ENCODE peak calls at places on chromosome 22, in four cellular contexts. O, H, X and K are unnamed samples.

GRCh38 chr22:19936513-19936912 is 5.1 kb upstream of the COMT start:
- DNase-seq in O (no peak), X (no peak), H (no peak), K (no peak)

GRCh38 chr22:45544588-45545170 is 42.0 kb downstream of the FBLN1 start:
- DNase-seq in H (no peak), O (peak), X (no peak), K (no peak)

GRCh38 chr22:45441158-45441557 is 27.7 kb downstream of the RIBC2 start:
- DNase-seq in H (peak), O (peak), X (peak), K (no peak)

GRCh38 chr22:21766933-21767462 is 31.4 kb upstream of the YPEL1 start:
- DNase-seq in H (no peak), O (no peak), X (no peak), K (no peak)

GRCh38 chr22:38981005-38981658 is 1.0 kb upstream of the APOBEC3B start:
- DNase-seq in O (peak), H (no peak), X (peak), K (no peak)

GRCh38 chr22:30802202-30803166 is 107.8 kb downstream of the OSBP2 start:
- DNase-seq in O (peak), H (peak), X (peak), K (peak)

GRCh38 chr22:46001426-46002106 is 24.6 kb upstream of the WNT7B start:
- DNase-seq in H (peak), X (no peak), O (no peak), K (no peak)

GRCh38 chr22:49976439-49977175 is 16.0 kb downstream of the PIM3 start:
- DNase-seq in O (no peak), X (no peak), H (no peak), K (no peak)

GRCh38 chr22:30238661-30239420 is 7.7 kb downstream of the LIF start:
- DNase-seq in X (no peak), H (no peak), O (no peak), K (no peak)

GRCh38 chr22:45131749-45132148 is 32.0 kb upstream of the NUP50 start:
- DNase-seq in O (no peak), H (no peak), X (no peak), K (no peak)

GRCh38 chr22:40004836-40005235 is 10.1 kb downstream of the FAM83F start:
- DNase-seq in H (no peak), X (no peak), O (no peak), K (no peak)

GRCh38 chr22:39434243-39434653 is 22.6 kb upstream of the MGAT3 start:
- DNase-seq in O (no peak), X (no peak), H (no peak), K (no peak)

GRCh38 chr22:42116848-42117424 is 13.7 kb downstream of the CYP2D6 start:
- DNase-seq in O (peak), H (no peak), X (no peak), K (no peak)

GRCh38 chr22:40040927-40041326 is 46.2 kb downstream of the FAM83F start:
- DNase-seq in X (peak), O (peak), H (no peak), K (no peak)

GRCh38 chr22:47047321-47048122 is 285.1 kb downstream of the TBC1D22A start:
- DNase-seq in X (no peak), O (no peak), H (no peak), K (no peak)

GRCh38 chr22:26711205-26711958 is 54.0 kb downstream of the MIAT start:
- DNase-seq in X (no peak), O (no peak), H (no peak), K (no peak)

GRCh38 chr22:38169116-38169515 is 12.5 kb downstream of the PLA2G6 start:
- DNase-seq in X (no peak), H (no peak), O (no peak), K (no peak)

GRCh38 chr22:24994070-24994763 is 41.7 kb downstream of the KIAA1671 start:
- DNase-seq in O (peak), H (no peak), X (peak), K (no peak)

GRCh38 chr22:33883961-33884808 is 36.1 kb downstream of the LARGE1 start:
- DNase-seq in X (no peak), O (no peak), H (no peak), K (no peak)

GRCh38 chr22:45692549-45692948 is 20.9 kb downstream of the ATXN10 start:
- DNase-seq in O (no peak), X (no peak), H (no peak), K (no peak)

GRCh38 chr22:38172016-38172431 is 9.6 kb downstream of the PLA2G6 start:
- DNase-seq in X (no peak), O (peak), H (no peak), K (no peak)

GRCh38 chr22:37571258-37571991 is 8.5 kb downstream of the LGALS2 start:
- DNase-seq in H (no peak), X (no peak), O (peak), K (no peak)

GRCh38 chr22:46356496-46357185 is 21.1 kb downstream of the TRMU start:
- DNase-seq in X (no peak), O (no peak), H (no peak), K (no peak)

GRCh38 chr22:42919199-42919598 is 62.1 kb upstream of the ARFGAP3 start:
- DNase-seq in X (no peak), O (peak), H (peak), K (no peak)

GRCh38 chr22:36435516-36436415 is 45.7 kb downstream of the TXN2 start:
- DNase-seq in X (peak), O (no peak), H (no peak), K (no peak)

GRCh38 chr22:29979645-29980303 is 96.8 kb downstream of the MTMR3 start:
- DNase-seq in H (no peak), O (no peak), X (no peak), K (no peak)

GRCh38 chr22:31650391-31650790 is 11.6 kb downstream of the PISD start:
- DNase-seq in X (no peak), H (no peak), O (peak), K (no peak)

GRCh38 chr22:40396882-40397281 is 26.5 kb downstream of the SGSM3 start:
- DNase-seq in H (peak), X (no peak), O (no peak), K (no peak)

GRCh38 chr22:43745783-43746356 is 66.2 kb downstream of the EFCAB6 start:
- DNase-seq in H (no peak), O (no peak), X (no peak), K (no peak)